ENCODE peak calls at places on chromosome 9, in six cellular contexts. L is lower leg skin, J is BJ, G is left ventricle myocardium inferior, O is heart left ventricle, Q is mesendoderm. F is an unnamed sample.

GRCh38 chr9:88646539-88646938 is 111.6 kb downstream of the NXNL2 start:
- DNase-seq in Q (no peak), L (no peak), G (no peak), O (no peak), J (peak), F (no peak)

GRCh38 chr9:90251311-90251710 is 391.3 kb downstream of the DIRAS2 start:
- DNase-seq in O (no peak), J (no peak), L (no peak), G (no peak), Q (no peak), F (no peak)

GRCh38 chr9:882416-882931 is 41.0 kb downstream of the DMRT1 start:
- DNase-seq in L (no peak), O (no peak), Q (peak), G (no peak), J (no peak), F (no peak)

GRCh38 chr9:6781476-6781875 is 23.7 kb downstream of the KDM4C start:
- DNase-seq in O (no peak), Q (no peak), L (no peak), J (no peak), G (no peak), F (no peak)

GRCh38 chr9:134723037-134723436 is 81.4 kb downstream of the COL5A1 start:
- DNase-seq in L (no peak), G (no peak), J (no peak), Q (no peak), O (no peak), F (no peak)

GRCh38 chr9:75964431-75964830 is 74.0 kb downstream of the PCSK5 start:
- DNase-seq in O (no peak), L (no peak), Q (peak), J (no peak), G (no peak), F (no peak)

GRCh38 chr9:81028504-81028903 is 660.8 kb downstream of the TLE1 start:
- DNase-seq in Q (peak), O (no peak), G (no peak), J (peak), L (no peak), F (no peak)

GRCh38 chr9:92245005-92245797 is 48.3 kb downstream of the IARS1 start:
- DNase-seq in L (no peak), G (no peak), O (no peak), J (peak), Q (no peak), F (no peak)

GRCh38 chr9:83596899-83597504 is 25.9 kb upstream of the IDNK start:
- DNase-seq in O (peak), L (no peak), J (no peak), G (no peak), Q (peak), F (peak)

GRCh38 chr9:87249029-87249428 is 248.6 kb upstream of the DAPK1 start:
- DNase-seq in J (no peak), L (peak), Q (no peak), G (no peak), O (no peak), F (no peak)

GRCh38 chr9:8188720-8189407 is 389.3 kb upstream of the DMAC1 start:
- DNase-seq in Q (no peak), L (no peak), G (no peak), O (no peak), J (no peak), F (no peak)

GRCh38 chr9:14814229-14814628 is 91.7 kb upstream of the CER1 start:
- DNase-seq in O (no peak), Q (no peak), G (no peak), L (no peak), J (no peak), F (no peak)

GRCh38 chr9:98808411-98808815 is 943 bp downstream of the GALNT12 start:
- DNase-seq in O (no peak), Q (no peak), L (no peak), G (no peak), J (no peak), F (no peak)
- H3K4me3 ChIP-seq in O (no peak), Q (no peak), L (peak), G (peak), J (peak), F (no peak)

GRCh38 chr9:78030553-78031270 is 899 bp downstream of the GNAQ start:
- DNase-seq in L (peak), Q (peak), G (peak), O (peak), J (no peak), F (peak)

GRCh38 chr9:78029601-78030552 is 1.7 kb downstream of the GNAQ start:
- DNase-seq in L (peak), Q (peak), O (no peak), J (no peak), G (no peak), F (no peak)

GRCh38 chr9:78026947-78027346 is 4.7 kb downstream of the GNAQ start:
- DNase-seq in Q (no peak), J (no peak), G (no peak), O (no peak), L (no peak), F (no peak)

GRCh38 chr9:78031271-78031825 is at the start of gene GNAQ:
- DNase-seq in O (peak), Q (no peak), L (no peak), J (no peak), G (peak), F (no peak)

DNA sequence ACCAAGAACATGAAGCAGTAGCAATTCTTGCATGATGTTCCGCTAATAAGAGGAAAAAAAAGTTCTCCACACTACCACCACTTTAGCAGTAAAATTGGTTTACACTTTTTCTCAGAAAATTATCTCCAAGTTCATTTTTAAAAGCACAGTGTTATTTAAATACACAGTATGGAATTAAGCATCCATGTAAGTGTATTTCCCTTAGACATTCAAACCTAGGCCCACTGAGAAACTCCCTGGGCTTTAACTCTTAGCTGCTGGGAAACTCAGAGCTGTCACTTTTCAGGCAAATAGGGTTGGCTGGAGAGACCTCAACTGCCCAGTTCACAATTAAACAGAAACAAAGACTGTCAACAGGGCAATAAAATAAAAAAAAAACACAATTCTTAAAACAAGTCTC is 2.7 kb downstream of the GNAQ start:
- DNase-seq in L (no peak), J (no peak), G (no peak), O (no peak), Q (no peak), F (no peak)
- H3K4me3 ChIP-seq in L (no peak), J (peak), G (peak), O (no peak), Q (no peak), F (no peak)

GRCh38 chr9:111633389-111633736 is 2.2 kb downstream of the DNAJC25 start:
- DNase-seq in O (no peak), G (no peak), Q (no peak), L (no peak), J (no peak), F (no peak)
- H3K4me3 ChIP-seq in O (no peak), G (no peak), Q (no peak), L (no peak), J (no peak), F (no peak)

DNA sequence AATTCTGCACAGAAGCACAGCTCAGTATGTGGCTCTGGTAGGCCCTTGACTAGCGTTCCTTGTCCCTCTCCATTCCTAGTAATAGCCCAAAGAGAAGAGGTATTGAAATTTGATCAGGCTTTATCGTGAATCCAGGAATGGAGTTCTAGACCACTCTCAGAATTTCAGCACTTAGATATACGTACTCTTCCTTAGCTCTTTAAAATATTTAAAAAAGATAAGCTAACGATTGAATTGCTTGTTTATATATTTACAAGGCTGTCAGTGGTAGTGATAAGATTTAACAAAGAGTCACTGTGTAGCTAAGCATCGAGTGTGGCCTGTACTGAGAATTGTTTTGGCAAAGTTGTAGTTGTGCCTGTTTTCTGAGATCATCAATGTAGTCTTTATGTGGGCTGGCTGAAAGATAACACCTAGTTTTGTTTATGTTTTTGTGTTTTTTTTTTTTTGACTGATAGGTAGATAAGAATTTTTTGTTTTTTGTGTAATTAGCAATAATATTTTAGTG is 2.5 kb downstream of the KIAA1958 start:
- DNase-seq in O (no peak), J (no peak), Q (peak), G (no peak), L (no peak), F (no peak)
- H3K4me3 ChIP-seq in O (no peak), J (no peak), Q (no peak), G (peak), L (no peak), F (peak)

GRCh38 chr9:136618578-136619547 is 43.9 kb upstream of the EGFL7 start:
- DNase-seq in G (peak), L (no peak), Q (no peak), O (no peak), J (no peak), F (peak)
- H3K4me3 ChIP-seq in G (no peak), L (no peak), Q (no peak), O (no peak), J (no peak), F (no peak)

GRCh38 chr9:123372766-123373446 is 16.9 kb downstream of the CRB2 start:
- DNase-seq in Q (no peak), J (no peak), O (no peak), G (no peak), L (no peak), F (no peak)
- H3K4me3 ChIP-seq in Q (no peak), J (no peak), O (no peak), G (no peak), L (no peak), F (no peak)

F was measured in adrenal gland.